ENCODE peak calls at places on chromosomes 6 and 20, in ten cellular contexts. One of them, this sample, is unnamed.

GRCh38 chr6:147879031-147879430 is 370.5 kb downstream of the SAMD5 start:
- DNase-seq in RWPE1: no peak
- DNase-seq in mesothelial cell of epicardium: no peak
- DNase-seq in spleen: no peak
- DNase-seq in progenitor cell of endocrine pancreas: no peak
- DNase-seq in SHP77: no peak
- DNase-seq in naive thymus-derived CD4-positive, alpha-beta T cell: no peak
- DNase-seq in activated gamma-delta T cell treated with Interleukin-2 at 50 U/mL for 16 hours: no peak
- DNase-seq in lower lobe of right lung: no peak
- DNase-seq in T-helper 2 cell: no peak
- DNase-seq in this sample: no peak

GRCh38 chr6:37289931-37290330 is 32.0 kb upstream of the TMEM217 start:
- DNase-seq in RWPE1: no peak
- DNase-seq in progenitor cell of endocrine pancreas: no peak
- DNase-seq in T-helper 2 cell: no peak
- DNase-seq in activated gamma-delta T cell treated with Interleukin-2 at 50 U/mL for 16 hours: no peak
- DNase-seq in lower lobe of right lung: no peak
- DNase-seq in spleen: no peak
- DNase-seq in SHP77: no peak
- DNase-seq in naive thymus-derived CD4-positive, alpha-beta T cell: peak; percentile 58
- DNase-seq in mesothelial cell of epicardium: no peak
- DNase-seq in this sample: no peak

GRCh38 chr20:6094038-6094437 is 28.8 kb downstream of the FERMT1 start:
- DNase-seq in mesothelial cell of epicardium: no peak
- DNase-seq in lower lobe of right lung: no peak
- DNase-seq in progenitor cell of endocrine pancreas: no peak
- DNase-seq in RWPE1: no peak
- DNase-seq in T-helper 2 cell: no peak
- DNase-seq in spleen: no peak
- DNase-seq in naive thymus-derived CD4-positive, alpha-beta T cell: no peak
- DNase-seq in activated gamma-delta T cell treated with Interleukin-2 at 50 U/mL for 16 hours: no peak
- DNase-seq in SHP77: no peak
- DNase-seq in this sample: no peak

GRCh38 chr20:23362392-23363256 is 642 bp downstream of the GZF1 start:
- DNase-seq in lower lobe of right lung: peak; percentile 80
- DNase-seq in spleen: no peak
- DNase-seq in T-helper 2 cell: no peak
- DNase-seq in progenitor cell of endocrine pancreas: no peak
- DNase-seq in SHP77: peak; percentile 37
- DNase-seq in mesothelial cell of epicardium: no peak
- DNase-seq in activated gamma-delta T cell treated with Interleukin-2 at 50 U/mL for 16 hours: peak; percentile 32
- DNase-seq in naive thymus-derived CD4-positive, alpha-beta T cell: peak; percentile 34
- DNase-seq in RWPE1: no peak
- DNase-seq in this sample: no peak

GRCh38 chr20:50280851-50281655 is 90.4 kb downstream of the CEBPB start:
- DNase-seq in T-helper 2 cell: no peak
- DNase-seq in SHP77: no peak
- DNase-seq in naive thymus-derived CD4-positive, alpha-beta T cell: no peak
- DNase-seq in progenitor cell of endocrine pancreas: no peak
- DNase-seq in mesothelial cell of epicardium: no peak
- DNase-seq in RWPE1: no peak
- DNase-seq in activated gamma-delta T cell treated with Interleukin-2 at 50 U/mL for 16 hours: no peak
- DNase-seq in lower lobe of right lung: no peak
- DNase-seq in spleen: no peak
- DNase-seq in this sample: no peak

GRCh38 chr6:137945149-137945498 is 78.1 kb downstream of the TNFAIP3 start:
- DNase-seq in mesothelial cell of epicardium: no peak
- DNase-seq in SHP77: no peak
- DNase-seq in T-helper 2 cell: no peak
- DNase-seq in naive thymus-derived CD4-positive, alpha-beta T cell: no peak
- DNase-seq in activated gamma-delta T cell treated with Interleukin-2 at 50 U/mL for 16 hours: no peak
- DNase-seq in spleen: no peak
- DNase-seq in RWPE1: no peak
- DNase-seq in progenitor cell of endocrine pancreas: no peak
- DNase-seq in lower lobe of right lung: no peak
- DNase-seq in this sample: no peak

GRCh38 chr6:134925800-134926199 is 24.1 kb downstream of the ALDH8A1 start:
- DNase-seq in activated gamma-delta T cell treated with Interleukin-2 at 50 U/mL for 16 hours: no peak
- DNase-seq in spleen: no peak
- DNase-seq in RWPE1: peak; percentile 75
- DNase-seq in SHP77: no peak
- DNase-seq in mesothelial cell of epicardium: no peak
- DNase-seq in progenitor cell of endocrine pancreas: no peak
- DNase-seq in lower lobe of right lung: no peak
- DNase-seq in T-helper 2 cell: no peak
- DNase-seq in naive thymus-derived CD4-positive, alpha-beta T cell: no peak
- DNase-seq in this sample: no peak

GRCh38 chr6:100382767-100383195 is 81.9 kb downstream of the SIM1 start:
- DNase-seq in RWPE1: no peak
- DNase-seq in mesothelial cell of epicardium: no peak
- DNase-seq in SHP77: no peak
- DNase-seq in spleen: no peak
- DNase-seq in progenitor cell of endocrine pancreas: no peak
- DNase-seq in T-helper 2 cell: no peak
- DNase-seq in lower lobe of right lung: no peak
- DNase-seq in naive thymus-derived CD4-positive, alpha-beta T cell: no peak
- DNase-seq in activated gamma-delta T cell treated with Interleukin-2 at 50 U/mL for 16 hours: no peak
- DNase-seq in this sample: no peak

GRCh38 chr20:45017859-45018258 is 51.5 kb downstream of the STK4 start:
- DNase-seq in RWPE1: no peak
- DNase-seq in mesothelial cell of epicardium: no peak
- DNase-seq in SHP77: no peak
- DNase-seq in activated gamma-delta T cell treated with Interleukin-2 at 50 U/mL for 16 hours: no peak
- DNase-seq in progenitor cell of endocrine pancreas: no peak
- DNase-seq in naive thymus-derived CD4-positive, alpha-beta T cell: no peak
- DNase-seq in T-helper 2 cell: no peak
- DNase-seq in lower lobe of right lung: no peak
- DNase-seq in spleen: no peak
- DNase-seq in this sample: no peak

GRCh38 chr6:74735304-74735703 is 470.5 kb downstream of the COL12A1 start:
- DNase-seq in activated gamma-delta T cell treated with Interleukin-2 at 50 U/mL for 16 hours: no peak
- DNase-seq in naive thymus-derived CD4-positive, alpha-beta T cell: no peak
- DNase-seq in spleen: no peak
- DNase-seq in RWPE1: no peak
- DNase-seq in SHP77: no peak
- DNase-seq in lower lobe of right lung: no peak
- DNase-seq in mesothelial cell of epicardium: no peak
- DNase-seq in progenitor cell of endocrine pancreas: no peak
- DNase-seq in T-helper 2 cell: no peak
- DNase-seq in this sample: no peak

GRCh38 chr6:84605308-84605707 is 159.1 kb downstream of the TBX18 start:
- DNase-seq in activated gamma-delta T cell treated with Interleukin-2 at 50 U/mL for 16 hours: no peak
- DNase-seq in spleen: no peak
- DNase-seq in mesothelial cell of epicardium: no peak
- DNase-seq in SHP77: no peak
- DNase-seq in progenitor cell of endocrine pancreas: no peak
- DNase-seq in naive thymus-derived CD4-positive, alpha-beta T cell: no peak
- DNase-seq in RWPE1: no peak
- DNase-seq in lower lobe of right lung: no peak
- DNase-seq in T-helper 2 cell: no peak
- DNase-seq in this sample: no peak

GRCh38 chr20:1107176-1107575 is 11.2 kb upstream of the PSMF1 start:
- DNase-seq in SHP77: no peak
- DNase-seq in T-helper 2 cell: no peak
- DNase-seq in naive thymus-derived CD4-positive, alpha-beta T cell: no peak
- DNase-seq in progenitor cell of endocrine pancreas: no peak
- DNase-seq in mesothelial cell of epicardium: no peak
- DNase-seq in RWPE1: no peak
- DNase-seq in activated gamma-delta T cell treated with Interleukin-2 at 50 U/mL for 16 hours: no peak
- DNase-seq in lower lobe of right lung: no peak
- DNase-seq in spleen: no peak
- DNase-seq in this sample: no peak

This sample was measured in retinal pigment epithelial cell.